ENCODE peak calls at places on chromosome 7, in four cellular contexts. E is astrocyte of the cerebellum, X is spleen, R is esophagus squamous epithelium. Z is an unnamed sample.

GRCh38 chr7:28125381-28126046 is 55.1 kb downstream of the JAZF1 start:
- DNase-seq in E (no peak), X (no peak), R (no peak), Z (no peak)

GRCh38 chr7:47460251-47460989 is 121.5 kb downstream of the TNS3 start:
- DNase-seq in E (no peak), X (no peak), R (no peak), Z (no peak)

GRCh38 chr7:72546586-72546985 is 134.4 kb upstream of the CALN1 start:
- DNase-seq in X (no peak), E (no peak), R (no peak), Z (no peak)

GRCh38 chr7:12637819-12638592 is 49.4 kb upstream of the ARL4A start:
- DNase-seq in R (no peak), X (no peak), E (no peak), Z (no peak)

GRCh38 chr7:34073676-34074075 is 168.3 kb downstream of the BMPER start:
- DNase-seq in E (no peak), X (no peak), R (no peak), Z (no peak)

GRCh38 chr7:70776627-70777101 is 355.3 kb upstream of the GALNT17 start:
- DNase-seq in E (peak; percentile 57), R (no peak), X (no peak), Z (no peak)

GRCh38 chr7:27961255-27961654 is 219.3 kb downstream of the JAZF1 start:
- DNase-seq in R (no peak), X (no peak), E (no peak), Z (no peak)

GRCh38 chr7:102024769-102025391 is 207.5 kb downstream of the CUX1 start:
- DNase-seq in R (no peak), X (peak; percentile 38), E (no peak), Z (no peak)

GRCh38 chr7:157434701-157435100 is 97.9 kb downstream of the DNAJB6 start:
- DNase-seq in R (no peak), E (no peak), X (no peak), Z (no peak)

GRCh38 chr7:74581916-74582440 is 75.5 kb upstream of the GTF2I start:
- DNase-seq in R (no peak), X (no peak), E (no peak), Z (no peak)

GRCh38 chr7:102412548-102412947 is 16.4 kb downstream of the PRKRIP1 start:
- DNase-seq in X (peak; percentile 86), E (no peak), R (no peak), Z (no peak)

GRCh38 chr7:41107330-41107937 is 595.5 kb downstream of the INHBA start:
- DNase-seq in R (no peak), E (no peak), X (no peak), Z (no peak)

GRCh38 chr7:106736508-106737201 is 75.7 kb upstream of the CCDC71L start:
- DNase-seq in X (no peak), E (peak; percentile 59), R (no peak), Z (no peak)

GRCh38 chr7:80841566-80842478 is 77.0 kb downstream of the SEMA3C start:
- DNase-seq in X (no peak), E (no peak), R (no peak), Z (no peak)

GRCh38 chr7:44050121-44050914 is 5.8 kb downstream of the DBNL start:
- DNase-seq in E (no peak), X (peak; percentile 60), R (no peak), Z (no peak)

GRCh38 chr7:74119831-74120230 is 36.2 kb downstream of the LIMK1 start:
- DNase-seq in R (no peak), X (no peak), E (no peak), Z (no peak)

GRCh38 chr7:150988230-150989226 is 2.3 kb upstream of the NOS3 start:
- DNase-seq in R (no peak), E (no peak), X (peak; percentile 87), Z (no peak)

GRCh38 chr7:36138209-36138608 is 14.8 kb upstream of the EEPD1 start:
- DNase-seq in E (no peak), X (no peak), R (no peak), Z (no peak)

GRCh38 chr7:117872565-117873055 is 631 bp downstream of the CTTNBP2 start:
- DNase-seq in E (no peak), X (no peak), R (no peak), Z (no peak)

GRCh38 chr7:27113991-27114866 is 11.7 kb upstream of the HOXA2 start:
- DNase-seq in X (no peak), R (no peak), E (no peak), Z (no peak)

GRCh38 chr7:155380986-155381851 is 76.7 kb upstream of the EN2 start:
- DNase-seq in X (peak; percentile 64), E (no peak), R (no peak), Z (no peak)
- H3K4me3 ChIP-seq in X (no peak overlapping the region), E (peak overlapping the region; percentile 15), R (peak overlapping the region; percentile 54), Z (peak overlapping the region; percentile 27)

GRCh38 chr7:139739863-139740597 is 37.8 kb downstream of the HIPK2 start:
- DNase-seq in R (no peak), E (no peak), X (no peak), Z (no peak)
- H3K4me3 ChIP-seq in R (no peak overlapping the region), E (no peak overlapping the region), X (no peak overlapping the region), Z (no peak overlapping the region)

DNA sequence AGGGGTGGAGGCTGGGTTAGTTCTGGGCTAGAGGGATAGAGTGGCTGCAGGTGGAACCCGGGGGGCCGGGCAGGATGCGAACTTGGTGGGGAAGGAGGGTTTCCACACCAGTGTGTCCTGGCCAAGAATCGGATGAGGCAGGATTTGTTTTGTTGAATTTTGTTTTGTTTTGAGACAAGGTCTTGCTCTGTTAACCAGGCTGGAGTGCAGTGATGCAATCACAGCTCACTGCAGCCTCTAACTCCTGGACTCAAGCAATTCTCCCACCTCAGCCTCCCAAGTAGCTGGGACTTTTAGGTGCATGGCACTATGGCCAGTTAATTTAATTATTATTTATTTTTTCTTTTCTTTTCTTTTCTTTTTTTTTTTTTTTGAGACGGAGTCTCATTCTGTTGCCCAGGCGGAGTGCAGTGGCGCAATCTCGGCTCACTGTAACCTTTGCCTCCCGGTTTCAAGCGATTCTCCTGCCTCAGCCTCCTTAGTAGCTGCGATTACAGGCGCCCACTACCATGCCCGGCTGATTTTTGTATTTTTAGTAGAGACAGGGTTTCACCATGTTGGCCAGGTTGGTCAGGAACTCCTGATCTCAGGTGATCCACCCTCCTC is 13.0 kb upstream of the PPP1R35 start:
- DNase-seq in X (no peak), R (no peak), E (no peak), Z (no peak)
- H3K4me3 ChIP-seq in X (no peak overlapping the region), R (no peak overlapping the region), E (no peak overlapping the region), Z (no peak overlapping the region)

GRCh38 chr7:109387530-109387929 is 817.9 kb downstream of the DNAJB9 start:
- DNase-seq in E (no peak), X (no peak), R (no peak), Z (no peak)
- H3K4me3 ChIP-seq in E (no peak overlapping the region), X (no peak overlapping the region), R (no peak overlapping the region), Z (no peak overlapping the region)